ENCODE peak calls at places on chromosomes 13 and 19, in six cellular contexts. J is uterus, A is BJ, W is PC-3, X is thoracic aorta, Y is pancreas. S is an unnamed sample.

GRCh38 chr19:58196911-58197616 is 14.2 kb downstream of the ZNF274 start:
- DNase-seq in Y (no peak), W (peak), X (no peak), J (no peak), A (no peak), S (peak)

GRCh38 chr13:97256343-97256783 is 34.2 kb downstream of the MBNL2 start:
- DNase-seq in W (peak), Y (peak), X (no peak), A (peak), J (no peak), S (no peak)

GRCh38 chr13:114005206-114005720 is 31.4 kb upstream of the C13orf46 start:
- DNase-seq in W (no peak), X (no peak), Y (no peak), J (no peak), A (no peak), S (no peak)

GRCh38 chr19:12035220-12036172 is at the start of gene ZNF433:
- DNase-seq in Y (peak), A (peak), X (peak), J (peak), W (peak), S (peak)

GRCh38 chr19:42111811-42112210 is 20.4 kb downstream of the POU2F2 start:
- DNase-seq in Y (no peak), J (no peak), W (no peak), A (no peak), X (no peak), S (no peak)

GRCh38 chr13:44259045-44260042 is 114.3 kb upstream of the SERP2 start:
- DNase-seq in A (no peak), Y (peak), J (no peak), X (peak), W (peak), S (peak)

GRCh38 chr19:14102102-14102696 is 11.6 kb upstream of the SAMD1 start:
- DNase-seq in J (no peak), W (peak), X (no peak), A (no peak), Y (no peak), S (no peak)

GRCh38 chr13:77239312-77239711 is 87.6 kb downstream of the MYCBP2 start:
- DNase-seq in Y (no peak), J (no peak), X (no peak), A (no peak), W (peak), S (no peak)

GRCh38 chr19:23002690-23003422 is at the start of gene ZNF728:
- DNase-seq in Y (peak), J (peak), X (peak), A (no peak), W (no peak), S (no peak)

GRCh38 chr19:35773020-35773809 is 2.1 kb upstream of the ARHGAP33 start:
- DNase-seq in Y (no peak), A (no peak), X (no peak), W (no peak), J (no peak), S (no peak)

GRCh38 chr19:35211545-35212230 is 16.9 kb downstream of the FAM187B start:
- DNase-seq in W (no peak), X (no peak), Y (peak), A (no peak), J (peak), S (no peak)

GRCh38 chr19:6126335-6126974 is 9.0 kb upstream of the ACSBG2 start:
- DNase-seq in A (no peak), Y (no peak), J (no peak), W (peak), X (no peak), S (peak)

GRCh38 chr19:31502536-31503170 is 153.4 kb upstream of the TSHZ3 start:
- DNase-seq in A (no peak), X (no peak), W (no peak), J (no peak), Y (no peak), S (no peak)

GRCh38 chr19:1882089-1882785 is 3.1 kb downstream of the ABHD17A start:
- DNase-seq in X (no peak), Y (no peak), A (no peak), W (no peak), J (no peak), S (no peak)

GRCh38 chr13:28239374-28239773 is 101.0 kb downstream of the PAN3 start:
- DNase-seq in X (no peak), Y (no peak), J (no peak), A (no peak), W (no peak), S (no peak)

GRCh38 chr13:20964904-20965303 is 62.4 kb upstream of the XPO4 start:
- DNase-seq in J (no peak), X (no peak), Y (no peak), A (no peak), W (no peak), S (no peak)

GRCh38 chr19:1141944-1142343 is 32.1 kb downstream of the SBNO2 start:
- DNase-seq in W (no peak), X (no peak), A (no peak), J (no peak), Y (no peak), S (no peak)

GRCh38 chr13:26971990-26972888 is 199.4 kb downstream of the USP12 start:
- DNase-seq in X (no peak), J (no peak), Y (peak), A (no peak), W (peak), S (peak)

GRCh38 chr13:102877285-102877684 is 31.5 kb downstream of the ERCC5 start:
- DNase-seq in J (no peak), W (no peak), Y (no peak), X (no peak), A (no peak), S (no peak)

GRCh38 chr19:7550987-7551761 is 15.7 kb downstream of the PNPLA6 start:
- DNase-seq in Y (peak), A (no peak), J (peak), X (no peak), W (peak), S (no peak)

GRCh38 chr13:44498502-44498901 is 77.6 kb downstream of the TSC22D1 start:
- DNase-seq in J (no peak), X (no peak), W (no peak), A (no peak), Y (no peak), S (no peak)

GRCh38 chr13:53499551-53499950 is 470.9 kb downstream of the OLFM4 start:
- DNase-seq in W (no peak), X (no peak), A (no peak), Y (no peak), J (no peak), S (no peak)

GRCh38 chr13:30730526-30730925 is 4.8 kb upstream of the ALOX5AP start:
- DNase-seq in W (no peak), A (no peak), Y (no peak), X (no peak), J (no peak), S (no peak)

GRCh38 chr13:43026262-43026661 is 2.9 kb downstream of the DNAJC15 start:
- DNase-seq in Y (no peak), W (no peak), A (no peak), X (no peak), J (no peak), S (no peak)

GRCh38 chr13:43020794-43021193 is 2.6 kb upstream of the DNAJC15 start:
- DNase-seq in X (no peak), W (peak), J (no peak), A (no peak), Y (no peak), S (no peak)

GRCh38 chr13:43019811-43020210 is 3.6 kb upstream of the DNAJC15 start:
- DNase-seq in Y (no peak), W (no peak), X (no peak), J (no peak), A (no peak), S (no peak)

GRCh38 chr13:43021926-43022670 is 1.3 kb upstream of the DNAJC15 start:
- DNase-seq in X (no peak), A (no peak), J (peak), W (no peak), Y (no peak), S (no peak)

DNA sequence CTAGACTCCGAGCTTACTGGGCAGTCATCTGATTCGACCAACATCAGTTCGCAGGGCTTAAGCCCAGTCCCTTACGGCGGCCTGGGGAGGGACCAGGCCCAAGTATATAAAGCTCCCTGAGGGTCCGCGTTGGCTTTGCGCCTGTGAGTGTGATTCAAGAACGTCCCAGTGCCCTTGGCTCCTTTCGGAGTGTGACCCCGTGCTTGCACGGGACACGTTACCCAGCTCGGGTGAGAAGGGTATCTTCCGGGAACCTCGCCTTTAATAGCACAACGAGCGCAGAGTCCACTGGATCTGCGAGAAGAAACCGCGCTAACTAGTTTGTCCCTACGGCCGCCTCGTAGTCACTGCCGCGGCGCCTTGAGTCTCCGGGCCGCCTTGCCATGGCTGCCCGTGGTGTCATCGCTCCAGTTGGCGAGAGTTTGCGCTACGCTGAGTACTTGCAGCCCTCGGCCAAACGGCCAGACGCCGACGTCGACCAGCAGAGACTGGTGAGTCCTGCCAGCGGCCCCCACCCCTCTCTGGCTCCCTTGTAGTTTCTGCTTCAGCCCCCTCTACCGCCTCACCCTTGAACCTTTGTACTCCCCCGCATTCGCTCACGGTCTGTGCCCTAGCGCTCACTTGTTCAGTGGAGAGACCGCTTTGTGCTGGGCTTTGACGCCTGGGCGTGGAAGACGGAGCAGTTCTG is at the start of gene DNAJC15:
- DNase-seq in X (peak), A (peak), Y (peak), W (peak), J (peak), S (peak)
- H3K4me3 ChIP-seq in X (peak), A (peak), Y (peak), W (peak), J (peak), S (peak)

DNA sequence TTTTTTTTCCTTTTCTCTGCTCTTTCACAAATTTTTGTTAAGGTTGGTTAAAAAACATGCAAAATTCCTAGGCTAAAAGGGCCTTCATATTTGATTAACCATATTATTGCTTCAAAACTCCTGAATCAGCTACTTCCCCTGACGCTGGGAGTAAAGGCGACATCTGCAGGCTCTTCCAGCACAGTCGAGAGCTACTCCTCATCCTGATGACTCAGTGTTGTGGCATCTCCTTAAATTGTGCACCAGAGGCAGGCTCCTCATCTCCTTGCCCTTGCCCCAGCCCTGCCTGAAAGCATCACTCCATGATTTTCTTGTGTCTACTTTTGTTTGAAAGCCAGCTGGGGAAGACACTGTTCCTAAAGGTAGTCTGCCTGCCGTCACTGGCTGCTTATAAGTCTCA is 24.5 kb upstream of the SOX1 start:
- DNase-seq in J (no peak), Y (no peak), A (no peak), W (peak), X (no peak), S (no peak)
- TF ChIP-seq CTCF in J (no peak), Y (no peak), A (no peak), W (no peak), X (no peak), S (no peak)

GRCh38 chr19:21765151-21765550 is 2.2 kb downstream of the ZNF100 start:
- DNase-seq in X (no peak), A (no peak), W (no peak), Y (no peak), J (no peak), S (no peak)
- H3K4me3 ChIP-seq in X (no peak), A (no peak), W (no peak), Y (no peak), J (no peak), S (no peak)

GRCh38 chr13:101115762-101116161 is 300.5 kb downstream of the NALCN start:
- DNase-seq in W (peak), J (no peak), X (no peak), A (no peak), Y (no peak), S (no peak)
- TF ChIP-seq CTCF in W (peak), J (no peak), X (no peak), A (no peak), Y (no peak), S (peak)

GRCh38 chr19:18292810-18293641 is 11.6 kb upstream of the JUND start:
- DNase-seq in A (no peak), X (peak), J (peak), Y (peak), W (peak), S (peak)
- H3K4me3 ChIP-seq in A (peak), X (peak), J (peak), Y (peak), W (peak), S (peak)

GRCh38 chr13:49545661-49546060 is 39.7 kb downstream of the RCBTB1 start:
- DNase-seq in W (no peak), J (no peak), A (no peak), X (no peak), Y (no peak), S (no peak)

GRCh38 chr13:49546559-49546958 is 38.8 kb downstream of the RCBTB1 start:
- DNase-seq in J (no peak), Y (no peak), X (no peak), W (no peak), A (no peak), S (no peak)

GRCh38 chr13:49553888-49554287 is 31.5 kb downstream of the RCBTB1 start:
- DNase-seq in J (no peak), X (no peak), Y (no peak), A (no peak), W (no peak), S (no peak)

GRCh38 chr13:49551245-49551644 is 34.1 kb downstream of the RCBTB1 start:
- DNase-seq in Y (no peak), X (no peak), W (no peak), J (no peak), A (no peak), S (no peak)

DNA sequence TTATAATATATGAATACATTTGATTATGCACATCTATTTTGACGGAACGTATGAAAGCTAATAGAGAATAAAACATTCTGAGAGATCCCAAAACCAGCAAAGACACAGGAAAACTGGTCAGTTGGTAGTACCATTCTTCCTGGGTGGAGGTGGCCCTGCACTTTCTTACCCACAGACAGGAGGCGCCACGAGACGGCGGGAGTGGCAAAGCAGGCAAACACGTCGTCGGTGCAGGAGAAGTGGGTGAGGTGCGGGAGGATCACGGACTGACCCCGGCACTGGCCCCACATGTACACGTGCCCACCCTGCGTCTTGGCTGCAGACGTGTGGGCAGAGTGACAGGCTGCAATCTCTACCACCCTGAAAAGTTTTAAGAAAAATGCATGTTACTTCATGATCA is 36.1 kb downstream of the RCBTB1 start:
- DNase-seq in Y (no peak), A (no peak), J (no peak), W (no peak), X (no peak), S (no peak)
- TF ChIP-seq CTCF in Y (peak), A (peak), J (no peak), W (peak), X (peak), S (no peak)

S was measured in GM06990.